ENCODE peak calls at places on chromosomes 4 and X, in four cellular contexts. W is K562, S is IMR-90, R is GM12878. F is an unnamed sample.

GRCh38 chr4:189917161-189917891 is 23.3 kb upstream of the FRG1 start:
- DNase-seq in W (no peak), S (no peak), R (no peak), F (no peak)

GRCh38 chr4:63348735-63349673 is 1060.2 kb downstream of the TECRL start:
- DNase-seq in W (no peak), S (no peak), R (no peak), F (no peak)

GRCh38 chr4:23930750-23931488 is 41.1 kb upstream of the PPARGC1A start:
- DNase-seq in W (no peak), S (no peak), R (no peak), F (no peak)

GRCh38 chr4:55303818-55304217 is 42.2 kb upstream of the SRD5A3 start:
- DNase-seq in W (no peak), S (peak; percentile 37), R (no peak), F (peak; percentile 77)

GRCh38 chr4:5751918-5752802 is 41.2 kb downstream of the EVC start:
- DNase-seq in W (no peak), S (peak; percentile 90), R (no peak), F (peak; percentile 59)

GRCh38 chr4:38873290-38873949 is 5.8 kb downstream of the FAM114A1 start:
- DNase-seq in W (no peak), S (no peak), R (no peak), F (no peak)

GRCh38 chr4:173318648-173319211 is 15.4 kb downstream of the HMGB2 start:
- DNase-seq in W (no peak), S (peak; percentile 74), R (no peak), F (peak; percentile 67)

GRCh38 chr4:86594559-86595425 is 677 bp downstream of the PTPN13 start:
- DNase-seq in W (no peak), S (peak; percentile 84), R (no peak), F (peak; percentile 56)

GRCh38 chr4:647481-647880 is 22.1 kb downstream of the PDE6B start:
- DNase-seq in W (no peak), S (no peak), R (no peak), F (no peak)

GRCh38 chr4:87030606-87031441 is 96.0 kb downstream of the AFF1 start:
- DNase-seq in W (peak; percentile 83), S (peak; percentile 33), R (no peak), F (peak; percentile 53)

GRCh38 chrX:13761606-13762005 is 27.1 kb downstream of the OFD1 start:
- DNase-seq in W (no peak), S (peak; percentile 46), R (no peak), F (no peak)

DNA sequence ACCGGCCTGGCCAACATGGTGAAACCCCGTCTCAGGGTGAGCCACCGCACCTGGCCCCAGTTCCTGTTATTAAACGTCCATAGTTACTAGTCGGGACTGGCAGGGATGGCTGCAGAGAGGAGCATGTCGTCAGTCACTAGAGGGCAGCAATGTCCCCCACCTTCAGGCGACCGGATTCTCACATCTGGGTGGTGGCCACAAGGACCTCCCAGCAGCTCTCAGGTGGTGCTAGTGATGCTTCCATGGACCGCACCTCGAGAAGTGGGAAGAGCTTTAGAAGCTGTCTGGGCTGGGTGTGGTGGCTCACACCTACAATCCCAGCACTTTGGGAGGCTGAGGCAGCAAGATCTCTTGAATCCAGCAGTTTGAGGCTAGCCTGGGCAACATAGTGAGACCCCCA is 13.3 kb upstream of the IL3RA start:
- DNase-seq in W (peak; percentile 57), S (no peak), R (peak; percentile 55), F (peak; percentile 72)
- TF ChIP-seq CTCF in W (peak; percentile 53), S (no peak), R (peak; percentile 60), F (peak; percentile 40)

DNA sequence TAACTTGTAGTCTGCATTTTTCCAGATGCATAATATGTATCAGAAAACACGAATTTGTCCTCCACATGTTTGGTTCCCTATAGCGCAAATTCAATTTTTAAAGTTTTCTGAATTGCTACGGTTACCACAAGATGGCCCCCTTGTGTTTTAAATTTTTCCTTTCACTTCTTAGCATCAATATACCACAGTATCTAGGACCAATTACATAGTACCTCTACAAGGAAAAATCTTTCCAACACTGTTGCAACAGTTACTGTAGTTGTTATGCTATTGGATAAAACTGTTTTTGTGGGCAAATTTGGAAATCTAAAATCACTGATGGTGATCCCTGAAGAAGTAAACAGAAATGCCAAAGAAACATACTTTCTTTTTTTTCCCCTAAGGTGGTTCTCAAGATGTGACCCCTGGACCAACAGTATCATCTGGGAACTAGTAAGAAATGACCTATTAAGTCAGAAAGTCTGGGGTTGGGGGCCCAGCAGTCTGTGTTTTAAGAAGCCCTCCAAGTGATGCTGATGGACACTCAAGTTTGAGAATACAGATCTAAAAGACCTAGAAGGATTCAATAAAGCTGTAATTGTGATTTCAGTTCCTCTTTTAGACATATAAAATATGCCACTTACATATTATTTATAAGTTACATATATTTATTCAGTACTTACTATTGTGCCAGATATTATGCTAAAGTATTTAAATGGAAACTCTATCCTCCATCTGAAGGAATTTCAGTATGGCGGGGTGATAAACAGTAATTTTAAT is 3.1 kb downstream of the ZGRF1 start:
- DNase-seq in W (peak; percentile 37), S (peak; percentile 43), R (peak; percentile 17), F (peak; percentile 48)
- TF ChIP-seq FOS in W (no peak), S (no peak), R (no peak), F (no peak)

GRCh38 chrX:51242212-51242611 is 90.4 kb upstream of the NUDT10 start:
- DNase-seq in W (no peak), S (no peak), R (no peak), F (no peak)
- H3K9me3 ChIP-seq in W (no peaks in the 10 kb centered on the region), S (peaks cover 9% of the 10 kb centered on the region), R (no peaks in the 10 kb centered on the region), F (no peaks in the 10 kb centered on the region)

GRCh38 chr4:169260217-169260866 is 10.4 kb downstream of the SH3RF1 start:
- DNase-seq in W (no peak), S (no peak), R (no peak), F (peak; percentile 86)
- TF ChIP-seq CTCF in W (no peak), S (no peak), R (no peak), F (no peak)

GRCh38 chr4:113209652-113210320 is 160.3 kb downstream of the ANK2 start:
- DNase-seq in W (no peak), S (peak; percentile 8), R (no peak), F (no peak)

GRCh38 chr4:113212613-113213012 is 163.2 kb downstream of the ANK2 start:
- DNase-seq in W (no peak), S (no peak), R (no peak), F (no peak)

DNA sequence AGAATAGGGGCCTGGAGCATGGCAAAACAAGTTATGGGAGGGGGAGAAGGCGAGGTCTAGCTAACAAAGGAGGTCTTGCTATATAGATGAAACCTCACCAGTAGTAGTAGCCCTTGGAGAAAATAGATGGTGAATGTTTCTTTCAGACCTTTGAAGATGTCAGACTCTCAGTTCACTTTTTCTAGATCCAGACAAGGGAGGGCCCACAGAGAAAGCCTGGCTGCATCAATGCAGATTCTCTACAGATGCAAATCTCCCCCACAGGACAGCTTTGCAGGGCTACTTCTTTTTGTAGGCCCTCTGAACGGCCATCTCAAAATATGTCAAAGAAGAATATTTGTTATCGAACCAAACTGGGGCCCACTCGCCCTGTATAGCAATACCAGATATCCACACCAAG is 159.7 kb downstream of the ANK2 start:
- DNase-seq in W (no peak), S (no peak), R (no peak), F (no peak)
- TF ChIP-seq FOS in W (no peak), S (no peak), R (no peak), F (no peak)

GRCh38 chr4:175215657-175216056 is 297.5 kb downstream of the ADAM29 start:
- DNase-seq in W (no peak), S (no peak), R (no peak), F (no peak)
- H3K9me3 ChIP-seq in W (no peaks in the 10 kb centered on the region), S (peaks cover 13% of the 10 kb centered on the region), R (no peaks in the 10 kb centered on the region), F (peaks cover 5% of the 10 kb centered on the region)